ENCODE peak calls at places on chromosomes 2 and 18, in four cellular contexts. T is GM12878, A is HepG2, J is SK-N-SH. X is an unnamed sample.

GRCh38 chr2:9889812-9890261 is 46.6 kb downstream of the TAF1B start:
- DNase-seq in T (no peak), J (peak), A (peak), X (no peak)

GRCh38 chr18:50320719-50321118 is 33.2 kb upstream of the CXXC1 start:
- DNase-seq in J (no peak), A (no peak), T (peak), X (no peak)

GRCh38 chr2:158458617-158458920 is 1.8 kb downstream of the PKP4 start:
- DNase-seq in A (peak), J (peak), T (no peak), X (peak)

GRCh38 chr2:176686328-176686727 is 417.1 kb downstream of the MTX2 start:
- DNase-seq in A (no peak), J (no peak), T (no peak), X (no peak)

GRCh38 chr2:128513416-128514283 is 195.0 kb upstream of the HS6ST1 start:
- DNase-seq in T (peak), A (no peak), J (no peak), X (no peak)

GRCh38 chr2:153057743-153058142 is 339.3 kb downstream of the ARL6IP6 start:
- DNase-seq in A (no peak), T (no peak), J (no peak), X (no peak)

GRCh38 chr2:207530160-207531023 is 630 bp downstream of the CREB1 start:
- DNase-seq in A (peak), J (peak), T (no peak), X (peak)

GRCh38 chr2:205680067-205680466 is 2.2 kb upstream of the NRP2 start:
- DNase-seq in A (peak), T (no peak), J (peak), X (peak)

GRCh38 chr2:10191554-10191953 is 69.0 kb downstream of the RRM2 start:
- DNase-seq in A (no peak), J (peak), T (no peak), X (no peak)

GRCh38 chr18:32093106-32093511 is 1.4 kb downstream of the RNF138 start:
- DNase-seq in J (no peak), T (no peak), A (peak), X (peak)

GRCh38 chr2:231715988-231716616 is 7.8 kb downstream of the PTMA start:
- DNase-seq in J (no peak), T (no peak), A (no peak), X (peak)

GRCh38 chr2:161990741-161991140 is 83.3 kb downstream of the DPP4 start:
- DNase-seq in A (peak), J (no peak), T (no peak), X (no peak)

GRCh38 chr2:15096873-15097272 is 464.3 kb downstream of the NBAS start:
- DNase-seq in J (no peak), T (no peak), A (no peak), X (no peak)

GRCh38 chr18:71304856-71305255 is 1016.0 kb downstream of the SOCS6 start:
- DNase-seq in A (no peak), T (no peak), J (no peak), X (no peak)

GRCh38 chr18:51537487-51537886 is 340.0 kb upstream of the MEX3C start:
- DNase-seq in A (no peak), T (peak), J (peak), X (no peak)

GRCh38 chr2:240105982-240106381 is 30.1 kb downstream of the COPS9 start:
- DNase-seq in J (no peak), A (no peak), T (no peak), X (no peak)

GRCh38 chr2:43169091-43169936 is 57.1 kb downstream of the ZFP36L2 start:
- DNase-seq in A (no peak), J (no peak), T (peak), X (peak)

GRCh38 chr2:238134393-238134785 is 4.1 kb upstream of the KLHL30 start:
- DNase-seq in A (no peak), T (no peak), J (no peak), X (no peak)

GRCh38 chr2:37571571-37572136 is 99.8 kb downstream of the CDC42EP3 start:
- DNase-seq in T (no peak), J (no peak), A (no peak), X (no peak)

GRCh38 chr2:85405076-85405402 is 5.1 kb downstream of the CAPG start:
- DNase-seq in J (no peak), T (no peak), A (no peak), X (no peak)

GRCh38 chr2:38771632-38772031 is 6.4 kb upstream of the GEMIN6 start:
- DNase-seq in A (no peak), T (no peak), J (no peak), X (no peak)

GRCh38 chr2:190507135-190507534 is 27.4 kb downstream of the NEMP2 start:
- DNase-seq in A (no peak), J (no peak), T (no peak), X (no peak)

GRCh38 chr2:12317853-12318426 is 398.8 kb upstream of the TRIB2 start:
- DNase-seq in A (no peak), J (no peak), T (no peak), X (no peak)

GRCh38 chr2:68885811-68886075 is 14.5 kb upstream of the BMP10 start:
- DNase-seq in J (no peak), A (no peak), T (no peak), X (no peak)

GRCh38 chr18:41989508-41989907 is 34.5 kb downstream of the PIK3C3 start:
- DNase-seq in T (no peak), J (no peak), A (no peak), X (no peak)

GRCh38 chr2:222736301-222736700 is 64.8 kb downstream of the MOGAT1 start:
- DNase-seq in T (no peak), J (no peak), A (no peak), X (no peak)

GRCh38 chr18:6731197-6731596 is 1.7 kb downstream of the ARHGAP28 start:
- DNase-seq in T (no peak), A (no peak), J (no peak), X (no peak)

GRCh38 chr18:55546873-55547704 is 40.9 kb downstream of the TCF4 start:
- DNase-seq in T (no peak), A (no peak), J (no peak), X (no peak)

GRCh38 chr2:142033393-142033792 is 97.4 kb downstream of the LRP1B start:
- DNase-seq in A (no peak), J (no peak), T (no peak), X (no peak)

GRCh38 chr2:34547900-34548299 is 948.8 kb upstream of the FAM98A start:
- DNase-seq in A (no peak), J (no peak), T (no peak), X (no peak)

GRCh38 chr2:215917953-215918620 is 95.3 kb downstream of the MREG start:
- DNase-seq in J (no peak), T (peak), A (no peak), X (no peak)

GRCh38 chr18:51248685-51249084 is 51.2 kb upstream of the MEX3C start:
- DNase-seq in A (peak), J (no peak), T (no peak), X (no peak)

GRCh38 chr2:134052173-134052572 is 201.7 kb upstream of the MGAT5 start:
- DNase-seq in T (no peak), A (no peak), J (no peak), X (no peak)

GRCh38 chr2:230441188-230441897 is 25.3 kb downstream of the SP100 start:
- DNase-seq in A (no peak), T (peak), J (no peak), X (no peak)

GRCh38 chr2:230434677-230435324 is 18.8 kb downstream of the SP100 start:
- DNase-seq in T (no peak), A (no peak), J (no peak), X (no peak)

GRCh38 chr2:230435431-230435830 is 19.4 kb downstream of the SP100 start:
- DNase-seq in J (no peak), A (no peak), T (no peak), X (no peak)

GRCh38 chr2:230443540-230443939 is 27.5 kb downstream of the SP100 start:
- DNase-seq in T (no peak), A (no peak), J (no peak), X (no peak)

DNA sequence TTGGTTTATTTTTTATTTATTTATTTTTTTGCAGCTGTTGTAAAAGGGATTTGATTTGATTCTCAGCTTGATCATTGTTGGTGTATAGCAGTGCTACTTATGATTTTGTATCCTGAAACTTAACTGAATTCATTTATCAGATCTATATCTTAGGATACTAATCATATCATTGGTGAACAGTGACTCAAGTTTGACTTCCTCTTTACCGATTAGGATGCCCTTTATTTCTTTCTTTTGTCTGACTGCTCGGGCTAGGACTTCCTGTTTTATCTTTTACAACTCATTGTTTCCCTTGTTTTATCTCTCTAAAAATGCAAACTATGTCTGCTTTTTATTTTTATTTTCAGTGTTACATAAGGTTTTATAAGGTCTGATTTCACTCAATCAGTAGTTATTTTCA is 23.6 kb downstream of the SP100 start:
- DNase-seq in T (no peak), J (no peak), A (no peak), X (no peak)
- TF ChIP-seq POLR2AphosphoS5 in T (no peak), J (no peak), A (no peak), X (no peak)

DNA sequence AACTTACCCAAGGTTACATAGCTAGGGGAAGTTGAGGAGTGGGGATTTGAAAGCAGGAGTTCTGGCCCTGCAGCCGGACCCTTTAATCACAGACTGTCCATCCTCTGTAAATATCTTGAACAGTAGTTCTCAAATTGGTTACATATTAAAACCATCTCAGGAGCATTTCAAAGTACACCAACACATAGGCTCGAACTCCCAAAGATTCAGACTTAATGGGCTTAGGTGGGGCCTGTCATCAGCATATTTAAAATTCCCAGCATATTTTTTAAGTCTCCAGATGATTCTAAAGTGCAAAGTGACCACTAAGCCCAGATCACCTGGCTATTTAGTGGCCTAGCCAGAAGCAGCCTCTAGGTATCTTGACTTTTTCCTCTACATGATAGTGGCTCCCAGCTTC is 192.2 kb downstream of the ZNF385B start:
- DNase-seq in A (no peak), J (no peak), T (no peak), X (no peak)
- TF ChIP-seq MXI1 in A (no peak), J (no peak), T (no peak), X (no peak)

DNA sequence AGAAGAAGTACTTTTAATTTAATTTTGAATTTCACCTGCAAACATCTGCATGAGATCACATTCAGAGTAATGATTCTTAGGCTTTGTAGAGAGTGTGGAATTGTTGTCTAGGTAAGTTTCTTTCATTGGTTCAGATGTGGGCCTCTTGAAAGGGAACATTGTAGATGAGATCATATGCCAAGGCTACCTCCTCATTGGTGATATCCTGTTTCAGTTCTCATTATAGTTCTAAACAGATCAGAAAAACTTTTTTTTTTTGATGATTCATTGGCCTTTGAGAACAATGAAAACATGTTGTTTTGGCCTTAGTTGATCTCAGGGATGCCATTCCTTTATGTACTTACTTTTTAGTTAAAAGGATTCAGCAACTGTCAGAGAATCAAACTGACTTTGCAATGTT is 44.5 kb downstream of the EML6 start:
- DNase-seq in J (no peak), A (no peak), T (no peak), X (no peak)
- H3K27ac ChIP-seq in J (peak), A (no peak), T (no peak), X (no peak)

GRCh38 chr2:17461087-17461475 is 57.2 kb downstream of the RAD51AP2 start:
- DNase-seq in T (no peak), A (no peak), J (no peak), X (no peak)
- TF ChIP-seq POLR2AphosphoS5 in T (no peak), A (no peak), J (no peak), X (no peak)

GRCh38 chr2:169767243-169767888 is 31.3 kb upstream of the SSB start:
- DNase-seq in A (peak), T (no peak), J (peak), X (peak)

GRCh38 chr2:169761970-169762292 is 28.3 kb downstream of the KLHL23 start:
- DNase-seq in J (no peak), T (no peak), A (no peak), X (no peak)

GRCh38 chr2:169768262-169768995 is 30.2 kb upstream of the SSB start:
- DNase-seq in J (no peak), T (no peak), A (no peak), X (no peak)

GRCh38 chr2:169761251-169761969 is 27.8 kb downstream of the KLHL23 start:
- DNase-seq in J (no peak), T (peak), A (peak), X (no peak)

GRCh38 chr2:169765523-169765922 is 31.9 kb downstream of the KLHL23 start:
- DNase-seq in T (no peak), J (no peak), A (peak), X (no peak)
- TF ChIP-seq MXI1 in T (no peak), J (no peak), A (no peak), X (no peak)

GRCh38 chr18:9094307-9095226 is 7.9 kb upstream of the NDUFV2 start:
- DNase-seq in A (peak), T (no peak), J (no peak), X (no peak)
- H3K27ac ChIP-seq in A (peak), T (peak), J (no peak), X (peak)

X was measured in K562.